ENCODE peak calls at places on chromosomes 5 and 9, in nine cellular contexts. F, D, Q, H, U, B, W, O and T are unnamed samples.
A peak's percentile ranks its signal among the peaks of the same experiment; 100 is the strongest.

GRCh38 chr9:36146666-36147065 is 10.1 kb downstream of the GLIPR2 start:
- DNase-seq in F (no peak), D (no peak), Q (no peak), H (no peak), U (no peak), B (no peak), W (no peak), O (no peak), T (no peak)

GRCh38 chr5:157563373-157564148 is 12.0 kb downstream of the ADAM19 start:
- DNase-seq in F (no peak), D (peak; percentile 78), Q (peak; percentile 93), H (no peak), U (peak; percentile 20), B (no peak), W (peak; percentile 39), O (no peak), T (no peak)

GRCh38 chr9:125655691-125656410 is 51.2 kb downstream of the MAPKAP1 start:
- DNase-seq in F (no peak), D (no peak), Q (peak; percentile 17), H (no peak), U (no peak), B (no peak), W (no peak), O (no peak), T (no peak)

GRCh38 chr5:144265643-144266042 is 95.0 kb downstream of the KCTD16 start:
- DNase-seq in F (no peak), D (no peak), Q (no peak), H (no peak), U (no peak), B (no peak), W (no peak), O (no peak), T (no peak)

GRCh38 chr9:120927125-120928014 is 774 bp upstream of the TRAF1 start:
- DNase-seq in F (no peak), D (no peak), Q (no peak), H (no peak), U (no peak), B (no peak), W (no peak), O (no peak), T (no peak)

GRCh38 chr5:138459311-138459710 is 6.0 kb upstream of the EGR1 start:
- DNase-seq in F (no peak), D (peak; percentile 73), Q (no peak), H (no peak), U (no peak), B (no peak), W (no peak), O (peak; percentile 88), T (no peak)

GRCh38 chr5:178384815-178385471 is 152.3 kb upstream of the PHYKPL start:
- DNase-seq in F (no peak), D (peak; percentile 11), Q (no peak), H (no peak), U (peak; percentile 19), B (no peak), W (no peak), O (no peak), T (no peak)

GRCh38 chr9:92094655-92095054 is 20.6 kb downstream of the SPTLC1 start:
- DNase-seq in F (no peak), D (no peak), Q (no peak), H (no peak), U (no peak), B (no peak), W (no peak), O (peak; percentile 34), T (no peak)

GRCh38 chr5:136677219-136677618 is 311.9 kb upstream of the TRPC7 start:
- DNase-seq in F (no peak), D (no peak), Q (no peak), H (no peak), U (no peak), B (no peak), W (no peak), O (no peak), T (no peak)

GRCh38 chr9:78132688-78133033 is 101.0 kb upstream of the GNAQ start:
- DNase-seq in F (no peak), D (no peak), Q (no peak), H (no peak), U (no peak), B (no peak), W (no peak), O (no peak), T (no peak)

GRCh38 chr5:110070836-110071235 is 381.1 kb downstream of the MAN2A1 start:
- DNase-seq in F (no peak), D (no peak), Q (no peak), H (no peak), U (no peak), B (no peak), W (no peak), O (no peak), T (no peak)

GRCh38 chr5:159316519-159317383 is 13.5 kb downstream of the IL12B start:
- DNase-seq in F (peak; percentile 26), D (no peak), Q (peak; percentile 79), H (peak; percentile 50), U (no peak), B (peak; percentile 31), W (peak; percentile 22), O (peak; percentile 45), T (peak; percentile 38)